ENCODE peak calls at places on chromosomes 16 and 17, in seven cellular contexts. One of them, this sample, is unnamed.

GRCh38 chr16:77905356-77905920 is 116.9 kb upstream of the CLEC3A start:
- DNase-seq in HCT116: no peak
- DNase-seq in H1: no peak
- DNase-seq in GM12878: no peak
- DNase-seq in SK-N-SH: no peak
- DNase-seq in K562: no peak
- DNase-seq in HepG2: no peak
- DNase-seq in this sample: no peak

GRCh38 chr16:23407436-23408125 is 45.4 kb downstream of the COG7 start:
- DNase-seq in HCT116: no peak
- DNase-seq in H1: no peak
- DNase-seq in GM12878: no peak
- DNase-seq in SK-N-SH: no peak
- DNase-seq in K562: no peak
- DNase-seq in HepG2: no peak
- DNase-seq in this sample: no peak

GRCh38 chr17:28317965-28318758 is 838 bp upstream of the TMEM97 start:
- DNase-seq in HCT116: no peak
- DNase-seq in H1: peak
- DNase-seq in GM12878: no peak
- DNase-seq in SK-N-SH: peak
- DNase-seq in K562: peak
- DNase-seq in HepG2: no peak
- DNase-seq in this sample: no peak

GRCh38 chr17:62692721-62693431 is 65.4 kb downstream of the MRC2 start:
- DNase-seq in HCT116: no peak
- DNase-seq in H1: peak
- DNase-seq in GM12878: no peak
- DNase-seq in SK-N-SH: peak
- DNase-seq in K562: peak
- DNase-seq in HepG2: peak
- DNase-seq in this sample: no peak

GRCh38 chr16:3058173-3059030 is 7.0 kb upstream of the IL32 start:
- DNase-seq in HCT116: peak
- DNase-seq in H1: peak
- DNase-seq in GM12878: no peak
- DNase-seq in SK-N-SH: peak
- DNase-seq in K562: peak
- DNase-seq in HepG2: peak
- DNase-seq in this sample: peak

GRCh38 chr16:31460582-31461002 is 1.3 kb downstream of the ARMC5 start:
- DNase-seq in HCT116: peak
- DNase-seq in H1: no peak
- DNase-seq in GM12878: no peak
- DNase-seq in SK-N-SH: peak
- DNase-seq in K562: no peak
- DNase-seq in HepG2: peak
- DNase-seq in this sample: no peak

GRCh38 chr17:72878975-72879660 is 213.4 kb downstream of the SLC39A11 start:
- DNase-seq in HCT116: no peak
- DNase-seq in H1: no peak
- DNase-seq in GM12878: no peak
- DNase-seq in SK-N-SH: no peak
- DNase-seq in K562: no peak
- DNase-seq in HepG2: no peak
- DNase-seq in this sample: no peak

GRCh38 chr16:73058616-73059409 is 10.9 kb upstream of the ZFHX3 start:
- DNase-seq in HCT116: peak
- DNase-seq in H1: peak
- DNase-seq in GM12878: no peak
- DNase-seq in SK-N-SH: peak
- DNase-seq in K562: peak
- DNase-seq in HepG2: no peak
- DNase-seq in this sample: no peak

GRCh38 chr16:74296120-74296464 is 522 bp upstream of the PSMD7 start:
- DNase-seq in HCT116: no peak
- DNase-seq in H1: no peak
- DNase-seq in GM12878: no peak
- DNase-seq in SK-N-SH: no peak
- DNase-seq in K562: no peak
- DNase-seq in HepG2: no peak
- DNase-seq in this sample: no peak

GRCh38 chr17:17087424-17088103 is 45.3 kb downstream of the MPRIP start:
- DNase-seq in HCT116: no peak
- DNase-seq in H1: no peak
- DNase-seq in GM12878: no peak
- DNase-seq in SK-N-SH: no peak
- DNase-seq in K562: no peak
- DNase-seq in HepG2: no peak
- DNase-seq in this sample: no peak

GRCh38 chr17:83056583-83057396 is 22.6 kb upstream of the METRNL start:
- DNase-seq in HCT116: no peak
- DNase-seq in H1: peak
- DNase-seq in GM12878: no peak
- DNase-seq in SK-N-SH: peak
- DNase-seq in K562: no peak
- DNase-seq in HepG2: no peak
- DNase-seq in this sample: no peak

GRCh38 chr16:9647981-9648701 is 534.1 kb downstream of the GRIN2A start:
- DNase-seq in HCT116: no peak
- DNase-seq in H1: peak
- DNase-seq in GM12878: no peak
- DNase-seq in SK-N-SH: peak
- DNase-seq in K562: peak
- DNase-seq in HepG2: peak
- DNase-seq in this sample: no peak

GRCh38 chr16:23905027-23905426 is 69.2 kb downstream of the PRKCB start:
- DNase-seq in HCT116: no peak
- DNase-seq in H1: no peak
- DNase-seq in GM12878: no peak
- DNase-seq in SK-N-SH: no peak
- DNase-seq in K562: no peak
- DNase-seq in HepG2: no peak
- DNase-seq in this sample: peak

GRCh38 chr16:24328835-24329418 is 72.8 kb downstream of the CACNG3 start:
- DNase-seq in HCT116: no peak
- DNase-seq in H1: no peak
- DNase-seq in GM12878: no peak
- DNase-seq in SK-N-SH: no peak
- DNase-seq in K562: no peak
- DNase-seq in HepG2: no peak
- DNase-seq in this sample: no peak

GRCh38 chr16:62240722-62241121 is 204.5 kb upstream of the CDH8 start:
- DNase-seq in HCT116: no peak
- DNase-seq in H1: no peak
- DNase-seq in GM12878: no peak
- DNase-seq in SK-N-SH: no peak
- DNase-seq in K562: no peak
- DNase-seq in HepG2: no peak
- DNase-seq in this sample: no peak

GRCh38 chr16:87056551-87056950 is 260.6 kb downstream of the C16orf95 start:
- DNase-seq in HCT116: no peak
- DNase-seq in H1: no peak
- DNase-seq in GM12878: no peak
- DNase-seq in SK-N-SH: no peak
- DNase-seq in K562: no peak
- DNase-seq in HepG2: no peak
- DNase-seq in this sample: no peak

GRCh38 chr17:6936370-6937028 is 59.4 kb upstream of the ALOX12 start:
- DNase-seq in HCT116: no peak
- DNase-seq in H1: no peak
- DNase-seq in GM12878: no peak
- DNase-seq in SK-N-SH: peak
- DNase-seq in K562: no peak
- DNase-seq in HepG2: no peak
- DNase-seq in this sample: no peak

GRCh38 chr16:89009343-89010209 is 32.6 kb upstream of the CBFA2T3 start:
- DNase-seq in HCT116: no peak
- DNase-seq in H1: peak
- DNase-seq in GM12878: no peak
- DNase-seq in SK-N-SH: no peak
- DNase-seq in K562: peak
- DNase-seq in HepG2: no peak
- DNase-seq in this sample: no peak

GRCh38 chr16:48603647-48604376 is 6.2 kb downstream of the N4BP1 start:
- DNase-seq in HCT116: no peak
- DNase-seq in H1: no peak
- DNase-seq in GM12878: no peak
- DNase-seq in SK-N-SH: no peak
- DNase-seq in K562: no peak
- DNase-seq in HepG2: no peak
- DNase-seq in this sample: no peak

GRCh38 chr17:9959377-9959981 is 54.4 kb upstream of the RCVRN start:
- DNase-seq in HCT116: peak
- DNase-seq in H1: peak
- DNase-seq in GM12878: no peak
- DNase-seq in SK-N-SH: peak
- DNase-seq in K562: peak
- DNase-seq in HepG2: peak
- DNase-seq in this sample: peak

GRCh38 chr16:86180244-86180643 is 281.3 kb downstream of the IRF8 start:
- DNase-seq in HCT116: no peak
- DNase-seq in H1: no peak
- DNase-seq in GM12878: no peak
- DNase-seq in SK-N-SH: no peak
- DNase-seq in K562: no peak
- DNase-seq in HepG2: no peak
- DNase-seq in this sample: no peak

GRCh38 chr17:1002412-1002753 is 5.5 kb downstream of the TIMM22 start:
- DNase-seq in HCT116: no peak
- DNase-seq in H1: no peak
- DNase-seq in GM12878: no peak
- DNase-seq in SK-N-SH: no peak
- DNase-seq in K562: no peak
- DNase-seq in HepG2: no peak
- DNase-seq in this sample: no peak

GRCh38 chr17:48627625-48628510 is 1.7 kb upstream of the HOXB9 start:
- DNase-seq in HCT116: no peak
- DNase-seq in H1: no peak
- DNase-seq in GM12878: no peak
- DNase-seq in SK-N-SH: no peak
- DNase-seq in K562: no peak
- DNase-seq in HepG2: no peak
- DNase-seq in this sample: no peak

GRCh38 chr16:17222756-17223411 is 247.9 kb downstream of the XYLT1 start:
- DNase-seq in HCT116: no peak
- DNase-seq in H1: no peak
- DNase-seq in GM12878: no peak
- DNase-seq in SK-N-SH: no peak
- DNase-seq in K562: no peak
- DNase-seq in HepG2: no peak
- DNase-seq in this sample: no peak
- TF ChIP-seq YY1 in HCT116: no peak
- TF ChIP-seq YY1 in H1: no peak
- TF ChIP-seq YY1 in GM12878: no peak
- TF ChIP-seq YY1 in SK-N-SH: no peak
- TF ChIP-seq YY1 in K562: no peak
- TF ChIP-seq YY1 in HepG2: no peak
- TF ChIP-seq YY1 in this sample: no peak

DNA sequence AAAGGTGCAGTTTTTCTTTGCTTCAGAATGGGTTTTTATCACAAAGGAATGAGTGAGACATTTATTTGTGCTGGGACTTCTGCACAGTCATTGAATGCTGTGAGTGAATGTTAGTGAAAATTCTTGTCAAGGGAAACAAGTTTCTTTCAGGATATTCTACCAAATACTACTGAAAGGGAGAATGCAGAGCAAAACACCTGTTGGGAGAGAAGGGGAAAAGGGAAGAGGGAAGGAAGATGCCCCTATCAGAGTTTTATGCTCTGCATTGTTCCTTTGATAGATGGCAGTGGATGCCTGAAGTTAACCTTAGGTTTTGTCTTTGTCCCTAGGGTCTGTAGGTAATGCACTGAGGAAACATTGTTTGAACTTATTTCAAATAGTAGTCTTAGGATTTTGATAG is 3.1 kb downstream of the GGNBP2 start:
- DNase-seq in HCT116: no peak
- DNase-seq in H1: peak
- DNase-seq in GM12878: no peak
- DNase-seq in SK-N-SH: no peak
- DNase-seq in K562: no peak
- DNase-seq in HepG2: no peak
- DNase-seq in this sample: no peak
- H3K4me3 ChIP-seq in HCT116: no peak
- H3K4me3 ChIP-seq in H1: no peak
- H3K4me3 ChIP-seq in GM12878: no peak
- H3K4me3 ChIP-seq in SK-N-SH: peak
- H3K4me3 ChIP-seq in K562: peak
- H3K4me3 ChIP-seq in HepG2: no peak
- H3K4me3 ChIP-seq in this sample: no peak

GRCh38 chr17:78997881-78998280 is 11.7 kb downstream of the CANT1 start:
- DNase-seq in HCT116: no peak
- DNase-seq in H1: no peak
- DNase-seq in GM12878: no peak
- DNase-seq in SK-N-SH: no peak
- DNase-seq in K562: no peak
- DNase-seq in HepG2: no peak
- DNase-seq in this sample: no peak
- TF ChIP-seq YY1 in HCT116: no peak
- TF ChIP-seq YY1 in H1: no peak
- TF ChIP-seq YY1 in GM12878: no peak
- TF ChIP-seq YY1 in SK-N-SH: no peak
- TF ChIP-seq YY1 in K562: no peak
- TF ChIP-seq YY1 in HepG2: no peak
- TF ChIP-seq YY1 in this sample: no peak

GRCh38 chr17:78258323-78259229 is 27.1 kb downstream of the TMEM235 start:
- DNase-seq in HCT116: no peak
- DNase-seq in H1: no peak
- DNase-seq in GM12878: no peak
- DNase-seq in SK-N-SH: peak
- DNase-seq in K562: peak
- DNase-seq in HepG2: peak
- DNase-seq in this sample: no peak
- H3K4me3 ChIP-seq in HCT116: no peak
- H3K4me3 ChIP-seq in H1: no peak
- H3K4me3 ChIP-seq in GM12878: peak
- H3K4me3 ChIP-seq in SK-N-SH: no peak
- H3K4me3 ChIP-seq in K562: peak
- H3K4me3 ChIP-seq in HepG2: no peak
- H3K4me3 ChIP-seq in this sample: no peak

This sample was measured in NT2/D1.